ENCODE peak calls at places on chromosomes 6 and 20, in eight cellular contexts. O is IMR-90, J is left ventricle myocardium inferior, Z is endodermal cell, B is heart left ventricle, X is endothelial cell of umbilical vein, V is PC-9, C is brain microvascular endothelial cell. R is an unnamed sample.

GRCh38 chr6:133466666-133467065 is 225.5 kb downstream of the EYA4 start:
- DNase-seq in O (peak), V (no peak), Z (no peak), B (no peak), J (no peak), C (peak), X (no peak), R (no peak)

GRCh38 chr6:141117869-141118268 is 1014.9 kb upstream of the GJE1 start:
- DNase-seq in J (no peak), V (no peak), C (no peak), X (no peak), O (no peak), Z (no peak), B (no peak), R (no peak)

GRCh38 chr6:52610745-52611355 is 34.0 kb upstream of the TRAM2 start:
- DNase-seq in O (peak), X (no peak), V (no peak), C (no peak), Z (no peak), J (no peak), B (no peak), R (peak)

GRCh38 chr6:131998255-131998982 is 47.2 kb upstream of the CCN2 start:
- DNase-seq in O (peak), J (no peak), C (peak), B (peak), X (no peak), Z (no peak), V (no peak), R (no peak)

GRCh38 chr6:38194589-38194988 is 375.1 kb downstream of the ZFAND3 start:
- DNase-seq in B (no peak), X (no peak), V (no peak), J (no peak), Z (no peak), O (no peak), C (no peak), R (no peak)

GRCh38 chr6:133041020-133041419 is 200.1 kb upstream of the EYA4 start:
- DNase-seq in C (no peak), J (peak), B (peak), Z (no peak), V (no peak), X (no peak), O (no peak), R (no peak)

GRCh38 chr20:49941456-49941855 is 5.3 kb downstream of the RNF114 start:
- DNase-seq in Z (no peak), O (no peak), J (no peak), C (no peak), V (no peak), X (no peak), B (no peak), R (no peak)

GRCh38 chr20:37042986-37043972 is 52.5 kb downstream of the RBL1 start:
- DNase-seq in J (no peak), O (no peak), Z (no peak), V (no peak), B (no peak), X (no peak), C (no peak), R (no peak)

GRCh38 chr6:46764961-46765360 is 18.2 kb downstream of the ANKRD66 start:
- DNase-seq in J (no peak), V (no peak), Z (no peak), O (no peak), C (no peak), B (no peak), X (no peak), R (no peak)

GRCh38 chr6:168049277-168049676 is 29.7 kb downstream of the FRMD1 start:
- DNase-seq in C (no peak), V (no peak), Z (no peak), X (no peak), O (no peak), B (no peak), J (no peak), R (no peak)

GRCh38 chr6:112935402-112936078 is 588.4 kb downstream of the RFPL4B start:
- DNase-seq in C (no peak), O (no peak), X (no peak), B (no peak), J (no peak), V (no peak), Z (no peak), R (no peak)

GRCh38 chr6:5712349-5713215 is 294.1 kb downstream of the NRN1 start:
- DNase-seq in V (no peak), B (no peak), Z (no peak), X (no peak), C (no peak), O (no peak), J (no peak), R (no peak)

GRCh38 chr6:117605169-117605826 is 3.0 kb upstream of the GOPC start:
- DNase-seq in C (peak), O (peak), V (peak), B (peak), Z (peak), J (no peak), X (peak), R (peak)

GRCh38 chr20:23436681-23437080 is 2.8 kb upstream of the CSTL1 start:
- DNase-seq in Z (peak), C (peak), O (no peak), B (no peak), X (peak), J (no peak), V (no peak), R (no peak)

GRCh38 chr6:155523821-155524238 is 68.2 kb upstream of the NOX3 start:
- DNase-seq in V (no peak), J (no peak), C (no peak), X (no peak), B (no peak), Z (peak), O (no peak), R (no peak)

GRCh38 chr6:81326856-81327561 is 425.5 kb downstream of the TENT5A start:
- DNase-seq in O (peak), B (no peak), X (no peak), J (no peak), Z (no peak), C (no peak), V (no peak), R (no peak)

GRCh38 chr6:35038076-35038475 is 103.1 kb downstream of the TCP11 start:
- DNase-seq in X (no peak), V (no peak), B (no peak), O (no peak), J (no peak), Z (no peak), C (no peak), R (no peak)

GRCh38 chr6:24902782-24903181 is 33.0 kb downstream of the RIPOR2 start:
- DNase-seq in B (no peak), X (no peak), V (no peak), J (no peak), Z (no peak), C (peak), O (peak), R (no peak)

GRCh38 chr6:19616022-19616421 is 221.1 kb upstream of the ID4 start:
- DNase-seq in O (no peak), J (no peak), V (no peak), Z (no peak), X (no peak), C (no peak), B (no peak), R (no peak)

GRCh38 chr6:105780146-105780860 is 305.8 kb upstream of the PRDM1 start:
- DNase-seq in Z (no peak), O (peak), V (peak), B (no peak), X (no peak), C (no peak), J (no peak), R (no peak)

GRCh38 chr20:57991211-57991841 is 237.1 kb downstream of the ANKRD60 start:
- DNase-seq in X (no peak), J (no peak), V (peak), Z (no peak), B (no peak), O (no peak), C (no peak), R (peak)

GRCh38 chr6:155755452-155755851 is 299.8 kb upstream of the NOX3 start:
- DNase-seq in Z (no peak), V (no peak), C (no peak), B (no peak), O (peak), J (no peak), X (no peak), R (no peak)

GRCh38 chr20:32281711-32282110 is 4.3 kb downstream of the KIF3B start:
- DNase-seq in O (no peak), V (no peak), C (no peak), B (no peak), J (no peak), X (no peak), Z (no peak), R (no peak)

GRCh38 chr20:55522296-55522815 is 483.0 kb downstream of the CBLN4 start:
- DNase-seq in O (no peak), Z (peak), X (no peak), C (no peak), J (no peak), V (no peak), B (no peak), R (no peak)

GRCh38 chr6:89311853-89312531 is 3.1 kb downstream of the GABRR2 start:
- DNase-seq in B (peak), Z (peak), X (peak), O (peak), C (peak), V (peak), J (peak), R (peak)

GRCh38 chr6:144912474-144912873 is 627.3 kb downstream of the UTRN start:
- DNase-seq in B (no peak), V (no peak), C (peak), J (no peak), X (peak), O (peak), Z (no peak), R (peak)

GRCh38 chr6:15062311-15063252 is 183.3 kb upstream of the JARID2 start:
- DNase-seq in B (no peak), Z (no peak), C (peak), V (peak), J (no peak), X (no peak), O (peak), R (peak)

GRCh38 chr6:33384581-33385020 is 7.0 kb upstream of the KIFC1 start:
- DNase-seq in C (peak), X (peak), J (no peak), B (no peak), V (no peak), Z (peak), O (peak), R (peak)
- TF ChIP-seq CTCF in C (peak), X (peak), J (peak), B (peak), V (peak), Z (peak), O (peak), R (peak)

DNA sequence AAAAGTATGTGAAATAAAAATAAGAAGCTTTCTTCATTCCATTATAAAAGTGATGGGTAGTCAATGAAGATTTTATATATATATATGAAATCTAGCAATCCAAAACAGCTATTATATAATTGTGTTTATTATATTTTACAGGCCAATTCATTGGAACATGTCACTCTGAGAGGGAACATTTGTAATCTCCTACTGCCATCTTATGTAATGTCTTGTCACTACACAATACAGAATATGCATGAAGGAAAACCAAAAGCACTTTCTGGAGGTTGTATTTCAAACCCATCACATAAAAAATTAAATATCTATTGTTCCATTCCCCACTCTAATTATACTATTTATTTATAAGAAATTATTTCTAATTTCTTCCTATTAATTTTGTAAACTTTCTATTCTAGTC is 31.5 kb upstream of the IRAK1BP1 start:
- DNase-seq in Z (no peak), O (peak), C (no peak), J (no peak), B (no peak), V (no peak), X (no peak), R (peak)
- H3K27ac ChIP-seq in Z (no peak), O (no peak), C (no peak), J (no peak), B (no peak), V (no peak), X (no peak), R (no peak)

GRCh38 chr6:8539446-8539845 is 104.1 kb upstream of the SLC35B3 start:
- DNase-seq in O (no peak), B (no peak), V (no peak), J (no peak), Z (no peak), C (no peak), X (no peak), R (peak)
- TF ChIP-seq CTCF in O (no peak), B (peak), V (peak), J (peak), Z (peak), C (no peak), X (peak), R (peak)

GRCh38 chr20:62134735-62135231 is 8.4 kb downstream of the PSMA7 start:
- DNase-seq in C (no peak), O (peak), B (no peak), Z (no peak), V (no peak), X (peak), J (no peak), R (no peak)
- H3K27ac ChIP-seq in C (no peak), O (no peak), B (no peak), Z (no peak), V (no peak), X (no peak), J (peak), R (peak)

GRCh38 chr20:4225778-4226177 is 210.4 kb upstream of the RNF24 start:
- DNase-seq in J (no peak), X (peak), B (peak), C (peak), O (peak), V (peak), Z (no peak), R (peak)

GRCh38 chr20:4229415-4229814 is 214.1 kb upstream of the RNF24 start:
- DNase-seq in Z (no peak), B (no peak), C (no peak), X (no peak), O (no peak), V (no peak), J (no peak), R (no peak)

GRCh38 chr20:4230185-4230584 is 214.8 kb upstream of the RNF24 start:
- DNase-seq in O (no peak), C (no peak), J (no peak), B (no peak), X (no peak), V (no peak), Z (no peak), R (no peak)

GRCh38 chr20:4226330-4227084 is 211.1 kb upstream of the RNF24 start:
- DNase-seq in X (no peak), B (no peak), J (no peak), O (no peak), C (no peak), V (no peak), Z (no peak), R (no peak)

DNA sequence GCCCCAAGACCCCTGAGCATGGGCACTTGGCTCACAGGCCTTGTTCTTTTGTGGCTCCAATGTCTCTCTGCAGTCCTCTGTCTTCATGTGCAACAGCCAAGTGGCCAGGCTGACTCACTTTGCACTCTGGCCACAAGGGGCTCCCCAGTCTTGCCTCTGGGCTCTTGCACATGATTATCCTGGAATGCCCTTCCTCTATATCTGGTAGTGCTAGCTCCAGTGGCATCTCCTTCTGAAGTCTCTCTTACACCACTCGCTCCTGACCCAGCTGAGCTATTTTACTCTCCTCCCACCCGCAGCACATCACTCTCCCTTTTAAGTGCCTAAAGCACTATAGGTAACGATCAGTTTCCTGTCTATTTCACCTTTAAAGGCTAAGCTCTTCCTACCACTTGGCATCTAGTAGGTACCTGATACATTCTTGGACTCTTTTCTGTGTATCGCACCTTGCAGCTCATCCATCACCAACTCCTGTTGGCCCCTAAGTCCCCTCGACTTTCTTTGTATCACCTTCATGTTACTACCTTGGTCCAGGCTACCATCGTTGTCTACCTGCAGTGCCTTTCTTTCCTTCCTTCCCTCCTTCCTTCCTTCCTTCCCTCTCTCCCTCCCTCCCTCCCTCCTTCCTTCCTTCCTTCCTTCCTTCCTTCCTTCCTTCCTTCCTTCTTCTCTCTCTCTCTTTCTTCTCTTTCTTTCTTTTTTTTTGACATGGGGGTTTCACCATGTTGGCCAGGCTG is 211.9 kb upstream of the RNF24 start:
- DNase-seq in B (no peak), V (no peak), Z (peak), J (no peak), C (peak), O (peak), X (no peak), R (peak)
- TF ChIP-seq CTCF in B (peak), V (peak), Z (peak), J (peak), C (peak), O (peak), X (peak), R (no peak)

GRCh38 chr6:165443462-165443861 is 134.1 kb upstream of the C6orf118 start:
- DNase-seq in O (no peak), X (no peak), J (no peak), Z (no peak), B (no peak), C (no peak), V (no peak), R (no peak)
- H3K27ac ChIP-seq in O (no peak), X (no peak), J (no peak), Z (no peak), B (no peak), C (no peak), V (no peak), R (no peak)

GRCh38 chr6:75201901-75202672 is 3.8 kb downstream of the COL12A1 start:
- DNase-seq in V (no peak), B (peak), C (peak), J (peak), Z (peak), X (peak), O (peak), R (no peak)
- TF ChIP-seq CTCF in V (no peak), B (peak), C (peak), J (no peak), Z (peak), X (peak), O (no peak), R (no peak)

DNA sequence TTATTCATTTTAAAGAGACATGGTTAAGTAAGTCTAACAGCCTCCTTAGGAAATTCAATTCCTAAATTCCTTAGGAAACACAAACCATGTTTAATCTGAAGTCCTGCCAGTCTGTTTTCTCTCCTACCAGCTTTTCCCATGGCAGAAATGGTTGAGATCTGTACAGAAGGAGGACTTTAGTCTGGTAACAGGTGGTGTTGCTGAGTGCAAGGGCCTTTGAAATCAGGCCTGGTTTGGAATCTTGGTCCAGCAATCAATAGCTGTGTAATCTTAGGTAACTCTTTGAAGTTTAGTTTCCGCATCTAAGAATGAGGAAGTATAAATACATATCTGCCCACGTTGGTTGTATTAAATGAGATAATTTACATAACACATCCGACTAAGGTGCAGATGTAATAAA is 232.6 kb downstream of the LAMA2 start:
- DNase-seq in Z (no peak), O (no peak), J (no peak), B (no peak), X (no peak), V (no peak), C (no peak), R (no peak)
- H3K27ac ChIP-seq in Z (no peak), O (no peak), J (peak), B (peak), X (no peak), V (no peak), C (no peak), R (no peak)

R was measured in RWPE1.